ENCODE peak calls at places on chromosomes 4 and X, in seven cellular contexts. One of them, this sample, is unnamed. For H3K4me1, the result is how much of the 10 kb centered on the place peaks cover.

GRCh38 chr4:99156992-99157391 is 12.9 kb upstream of the ADH4 start:
- DNase-seq in SK-N-SH: no peak
- DNase-seq in adrenal gland: no peak
- DNase-seq in pancreas: no peak
- DNase-seq in psoas muscle: no peak
- DNase-seq in sigmoid colon: no peak
- DNase-seq in GM23248: peak
- DNase-seq in this sample: no peak

GRCh38 chrX:47877327-47877726 is 40.6 kb downstream of the ZNF81 start:
- DNase-seq in sigmoid colon: no peak
- DNase-seq in adrenal gland: no peak
- DNase-seq in psoas muscle: no peak
- DNase-seq in GM23248: no peak
- DNase-seq in pancreas: no peak
- DNase-seq in SK-N-SH: no peak
- DNase-seq in this sample: no peak

GRCh38 chrX:103774070-103774642 is 2.5 kb upstream of the PLP1 start:
- DNase-seq in SK-N-SH: peak
- DNase-seq in sigmoid colon: no peak
- DNase-seq in psoas muscle: no peak
- DNase-seq in pancreas: no peak
- DNase-seq in GM23248: peak
- DNase-seq in adrenal gland: peak
- DNase-seq in this sample: no peak

GRCh38 chr4:161101881-161102280 is 1061.9 kb downstream of the FSTL5 start:
- DNase-seq in pancreas: no peak
- DNase-seq in sigmoid colon: no peak
- DNase-seq in psoas muscle: no peak
- DNase-seq in GM23248: no peak
- DNase-seq in adrenal gland: no peak
- DNase-seq in SK-N-SH: no peak
- DNase-seq in this sample: no peak

GRCh38 chrX:49844622-49845021 is 15.5 kb downstream of the PAGE4 start:
- DNase-seq in psoas muscle: no peak
- DNase-seq in sigmoid colon: no peak
- DNase-seq in GM23248: no peak
- DNase-seq in pancreas: no peak
- DNase-seq in adrenal gland: no peak
- DNase-seq in SK-N-SH: no peak
- DNase-seq in this sample: no peak

GRCh38 chrX:103378990-103379389 is 2.7 kb downstream of the BEX3 start:
- DNase-seq in pancreas: no peak
- DNase-seq in psoas muscle: no peak
- DNase-seq in adrenal gland: no peak
- DNase-seq in sigmoid colon: no peak
- DNase-seq in SK-N-SH: no peak
- DNase-seq in GM23248: no peak
- DNase-seq in this sample: no peak

GRCh38 chrX:50211510-50211909 is 6.9 kb downstream of the CCNB3 start:
- DNase-seq in GM23248: peak
- DNase-seq in sigmoid colon: no peak
- DNase-seq in adrenal gland: no peak
- DNase-seq in SK-N-SH: no peak
- DNase-seq in pancreas: no peak
- DNase-seq in psoas muscle: no peak
- DNase-seq in this sample: peak

GRCh38 chr4:77360451-77360850 is 203.4 kb downstream of the CCNG2 start:
- DNase-seq in pancreas: no peak
- DNase-seq in adrenal gland: no peak
- DNase-seq in sigmoid colon: no peak
- DNase-seq in psoas muscle: no peak
- DNase-seq in SK-N-SH: no peak
- DNase-seq in GM23248: no peak
- DNase-seq in this sample: peak

GRCh38 chr4:48187813-48188212 is 53.8 kb upstream of the TXK start:
- DNase-seq in GM23248: no peak
- DNase-seq in pancreas: no peak
- DNase-seq in SK-N-SH: no peak
- DNase-seq in psoas muscle: no peak
- DNase-seq in adrenal gland: no peak
- DNase-seq in sigmoid colon: no peak
- DNase-seq in this sample: no peak

GRCh38 chr4:83516042-83516772 is 19.7 kb upstream of the GPAT3 start:
- DNase-seq in pancreas: no peak
- DNase-seq in psoas muscle: peak
- DNase-seq in sigmoid colon: no peak
- DNase-seq in adrenal gland: no peak
- DNase-seq in SK-N-SH: no peak
- DNase-seq in GM23248: peak
- DNase-seq in this sample: no peak

GRCh38 chr4:75432683-75433082 is 81.5 kb downstream of the RCHY1 start:
- DNase-seq in SK-N-SH: peak
- DNase-seq in psoas muscle: no peak
- DNase-seq in adrenal gland: no peak
- DNase-seq in GM23248: peak
- DNase-seq in pancreas: no peak
- DNase-seq in sigmoid colon: no peak
- DNase-seq in this sample: peak

GRCh38 chr4:4350909-4351308 is 36.0 kb upstream of the NSG1 start:
- DNase-seq in GM23248: no peak
- DNase-seq in SK-N-SH: no peak
- DNase-seq in pancreas: no peak
- DNase-seq in sigmoid colon: no peak
- DNase-seq in psoas muscle: no peak
- DNase-seq in adrenal gland: no peak
- DNase-seq in this sample: no peak

GRCh38 chrX:129655547-129656248 is 942 bp upstream of the APLN start:
- DNase-seq in sigmoid colon: no peak
- DNase-seq in adrenal gland: no peak
- DNase-seq in psoas muscle: no peak
- DNase-seq in pancreas: no peak
- DNase-seq in SK-N-SH: no peak
- DNase-seq in GM23248: no peak
- DNase-seq in this sample: peak

DNA sequence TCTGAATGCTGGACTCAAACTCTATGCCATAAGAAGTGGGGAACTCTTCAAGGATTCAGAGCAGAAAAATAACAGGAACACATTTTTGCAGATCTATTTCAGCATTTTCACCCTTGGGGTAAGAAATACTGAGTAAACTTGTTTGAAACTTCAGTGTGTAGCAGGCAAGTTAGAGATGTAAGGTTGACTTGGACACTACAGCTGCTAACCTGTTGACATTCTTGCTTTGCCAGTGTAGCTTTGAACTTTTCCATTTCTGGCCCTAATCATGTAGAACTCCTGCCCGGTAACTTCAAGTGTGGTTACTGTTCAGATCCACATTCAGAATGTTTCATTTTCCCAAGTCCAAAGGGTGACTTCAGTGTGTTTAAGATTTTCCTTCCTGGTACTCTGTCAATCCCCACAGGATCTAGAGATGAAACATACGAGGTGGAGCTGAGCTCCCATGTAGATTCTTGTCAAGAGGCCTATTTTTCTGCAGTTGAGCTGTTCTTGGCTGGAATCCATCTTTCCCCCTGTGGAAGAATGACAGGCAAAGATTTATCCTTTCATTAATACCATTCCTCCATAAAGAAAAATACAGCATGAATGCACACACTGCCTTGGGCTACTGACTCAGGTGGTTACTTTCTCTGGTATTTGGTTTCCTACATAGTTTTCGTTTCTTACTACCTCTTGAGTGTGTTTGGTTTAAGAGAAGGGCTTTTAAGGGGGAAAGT is 34.1 kb downstream of the FHDC1 start:
- DNase-seq in pancreas: no peak
- DNase-seq in SK-N-SH: no peak
- DNase-seq in adrenal gland: no peak
- DNase-seq in sigmoid colon: no peak
- DNase-seq in psoas muscle: no peak
- DNase-seq in GM23248: peak
- DNase-seq in this sample: no peak
- H3K27ac ChIP-seq in pancreas: no peak
- H3K27ac ChIP-seq in SK-N-SH: no peak
- H3K27ac ChIP-seq in adrenal gland: no peak
- H3K27ac ChIP-seq in sigmoid colon: no peak
- H3K27ac ChIP-seq in psoas muscle: no peak
- H3K27ac ChIP-seq in GM23248: peak
- H3K27ac ChIP-seq in this sample: no peak

GRCh38 chr4:137533855-137534254 is 1.6 kb upstream of the PCDH18 start:
- DNase-seq in GM23248: no peak
- DNase-seq in psoas muscle: no peak
- DNase-seq in pancreas: no peak
- DNase-seq in adrenal gland: no peak
- DNase-seq in SK-N-SH: no peak
- DNase-seq in sigmoid colon: no peak
- DNase-seq in this sample: no peak

GRCh38 chr4:137534516-137534915 is 2.2 kb upstream of the PCDH18 start:
- DNase-seq in psoas muscle: no peak
- DNase-seq in pancreas: no peak
- DNase-seq in SK-N-SH: no peak
- DNase-seq in adrenal gland: no peak
- DNase-seq in GM23248: peak
- DNase-seq in sigmoid colon: no peak
- DNase-seq in this sample: no peak

GRCh38 chr4:137540356-137540755 is 8.1 kb upstream of the PCDH18 start:
- DNase-seq in sigmoid colon: no peak
- DNase-seq in GM23248: no peak
- DNase-seq in psoas muscle: no peak
- DNase-seq in adrenal gland: no peak
- DNase-seq in pancreas: no peak
- DNase-seq in SK-N-SH: no peak
- DNase-seq in this sample: no peak

GRCh38 chr4:137535718-137536117 is 3.4 kb upstream of the PCDH18 start:
- DNase-seq in pancreas: no peak
- DNase-seq in GM23248: no peak
- DNase-seq in adrenal gland: no peak
- DNase-seq in psoas muscle: no peak
- DNase-seq in sigmoid colon: no peak
- DNase-seq in SK-N-SH: no peak
- DNase-seq in this sample: no peak

GRCh38 chr4:137536789-137537561 is 4.7 kb upstream of the PCDH18 start:
- DNase-seq in psoas muscle: no peak
- DNase-seq in adrenal gland: no peak
- DNase-seq in pancreas: no peak
- DNase-seq in GM23248: no peak
- DNase-seq in SK-N-SH: no peak
- DNase-seq in sigmoid colon: no peak
- DNase-seq in this sample: no peak
- H3K4me1 ChIP-seq in psoas muscle: under half
- H3K4me1 ChIP-seq in adrenal gland: under half
- H3K4me1 ChIP-seq in pancreas: under half
- H3K4me1 ChIP-seq in GM23248: under half
- H3K4me1 ChIP-seq in SK-N-SH: under half
- H3K4me1 ChIP-seq in sigmoid colon: under half
- H3K4me1 ChIP-seq in this sample: under half

DNA sequence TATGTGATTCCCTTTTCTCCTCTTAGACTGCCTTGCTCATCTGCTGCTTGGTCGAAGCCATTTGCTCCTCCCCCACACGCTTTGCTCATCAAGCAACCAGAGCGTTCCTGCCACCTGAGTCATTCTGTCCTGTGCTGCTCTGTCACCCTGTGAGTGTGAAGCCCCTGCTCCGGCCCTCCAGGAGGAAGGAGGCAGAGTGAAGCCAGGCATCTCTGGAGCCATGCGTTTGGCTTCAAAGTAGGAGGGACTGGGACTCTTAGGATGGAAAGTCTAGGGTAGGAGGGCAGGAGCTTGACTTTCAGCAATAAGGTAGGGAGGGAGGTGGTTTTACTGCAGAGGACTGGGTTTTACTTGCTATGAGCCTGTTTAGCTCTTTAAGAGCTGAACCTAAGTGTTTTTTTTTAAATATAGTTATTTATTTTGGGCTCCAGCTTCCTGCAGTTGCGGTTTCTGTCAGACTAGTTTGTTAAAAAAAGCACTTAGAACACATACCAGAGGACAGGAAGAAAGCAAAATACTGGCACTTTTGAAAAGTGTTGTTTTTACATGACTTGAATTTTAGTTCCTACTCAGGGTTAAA is 63.6 kb downstream of the SPINK2 start:
- DNase-seq in SK-N-SH: no peak
- DNase-seq in psoas muscle: peak
- DNase-seq in sigmoid colon: peak
- DNase-seq in pancreas: no peak
- DNase-seq in GM23248: peak
- DNase-seq in adrenal gland: peak
- DNase-seq in this sample: peak
- H3K27ac ChIP-seq in SK-N-SH: no peak
- H3K27ac ChIP-seq in psoas muscle: no peak
- H3K27ac ChIP-seq in sigmoid colon: peak
- H3K27ac ChIP-seq in pancreas: no peak
- H3K27ac ChIP-seq in GM23248: peak
- H3K27ac ChIP-seq in adrenal gland: no peak
- H3K27ac ChIP-seq in this sample: no peak

DNA sequence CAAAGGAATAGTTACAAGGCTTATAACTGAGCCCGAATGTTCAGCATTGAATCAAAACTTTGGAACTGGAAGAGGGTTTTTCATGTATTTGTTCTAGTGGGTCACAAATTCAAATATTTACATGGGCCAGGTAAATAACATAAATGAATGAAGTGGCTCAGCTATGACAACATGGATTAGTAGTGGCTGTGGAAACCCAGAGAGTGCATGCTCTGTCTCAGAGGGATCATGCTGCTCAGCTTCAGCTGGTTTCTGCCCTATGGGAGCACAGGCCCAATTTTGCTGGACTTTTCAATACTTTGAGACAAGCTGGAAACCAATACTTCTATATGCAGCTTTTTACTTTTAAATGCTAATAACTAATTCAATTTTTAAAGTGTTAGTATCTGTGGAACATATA is 394.0 kb upstream of the TEX13C start:
- DNase-seq in sigmoid colon: no peak
- DNase-seq in SK-N-SH: no peak
- DNase-seq in psoas muscle: no peak
- DNase-seq in GM23248: no peak
- DNase-seq in adrenal gland: no peak
- DNase-seq in pancreas: no peak
- DNase-seq in this sample: no peak
- H3K4me1 ChIP-seq in sigmoid colon: under half
- H3K4me1 ChIP-seq in SK-N-SH: under half
- H3K4me1 ChIP-seq in psoas muscle: under half
- H3K4me1 ChIP-seq in GM23248: under half
- H3K4me1 ChIP-seq in adrenal gland: under half
- H3K4me1 ChIP-seq in pancreas: under half
- H3K4me1 ChIP-seq in this sample: under half

GRCh38 chr4:158197194-158197593 is 13.1 kb upstream of the TMEM144 start:
- DNase-seq in psoas muscle: no peak
- DNase-seq in pancreas: no peak
- DNase-seq in sigmoid colon: no peak
- DNase-seq in GM23248: no peak
- DNase-seq in adrenal gland: no peak
- DNase-seq in SK-N-SH: no peak
- DNase-seq in this sample: no peak
- H3K27ac ChIP-seq in psoas muscle: no peak
- H3K27ac ChIP-seq in pancreas: no peak
- H3K27ac ChIP-seq in sigmoid colon: no peak
- H3K27ac ChIP-seq in GM23248: no peak
- H3K27ac ChIP-seq in adrenal gland: no peak
- H3K27ac ChIP-seq in SK-N-SH: no peak
- H3K27ac ChIP-seq in this sample: no peak